ENCODE peak calls at places on chromosome 1, in four cellular contexts. C, P, Z and E are unnamed samples.

GRCh38 chr1:118984086-118984989 is 3.8 kb downstream of the TBX15 start:
- DNase-seq in P (no peak), C (no peak), Z (peak), E (no peak)

GRCh38 chr1:177862916-177863315 is 106.9 kb downstream of the SEC16B start:
- DNase-seq in P (no peak), C (no peak), Z (no peak), E (no peak)

GRCh38 chr1:13828454-13829151 is 128.6 kb downstream of the PRDM2 start:
- DNase-seq in P (no peak), Z (peak), C (no peak), E (peak)

GRCh38 chr1:33612877-33613487 is 140.5 kb downstream of the ZSCAN20 start:
- DNase-seq in Z (peak), C (peak), P (peak), E (peak)

GRCh38 chr1:66025188-66025587 is 232.5 kb downstream of the PDE4B start:
- DNase-seq in Z (no peak), C (no peak), P (no peak), E (no peak)

GRCh38 chr1:174740248-174740990 is 259.3 kb upstream of the CACYBP start:
- DNase-seq in C (no peak), Z (no peak), P (no peak), E (no peak)

GRCh38 chr1:109806733-109807397 is 43.1 kb upstream of the EPS8L3 start:
- DNase-seq in C (no peak), P (no peak), Z (no peak), E (no peak)

GRCh38 chr1:92538048-92538412 is 51.3 kb upstream of the GFI1 start:
- DNase-seq in C (no peak), Z (no peak), P (no peak), E (no peak)

GRCh38 chr1:202201266-202201665 is 7.7 kb downstream of the LGR6 start:
- DNase-seq in Z (no peak), P (no peak), C (no peak), E (no peak)

GRCh38 chr1:88892146-88892877 is 945 bp upstream of the GTF2B start:
- DNase-seq in C (peak), Z (peak), P (no peak), E (peak)